ENCODE peak calls at places on chromosomes 7 and 10, in five cellular contexts. One of them, this sample, is unnamed.

GRCh38 chr7:3244241-3244814 is 56.7 kb upstream of the SDK1 start:
- DNase-seq in fibroblast of pulmonary artery: peak; percentile 64
- DNase-seq in AG04450: peak; percentile 68
- DNase-seq in IMR-90: peak; percentile 92
- DNase-seq in bronchial epithelial cell: peak; percentile 91
- DNase-seq in this sample: peak; percentile 11

GRCh38 chr10:30248728-30249127 is 100.3 kb downstream of the MTPAP start:
- DNase-seq in fibroblast of pulmonary artery: no peak
- DNase-seq in IMR-90: no peak
- DNase-seq in bronchial epithelial cell: no peak
- DNase-seq in AG04450: no peak
- DNase-seq in this sample: no peak

GRCh38 chr10:96743988-96744585 is 23.8 kb upstream of the PIK3AP1 start:
- DNase-seq in AG04450: no peak
- DNase-seq in IMR-90: peak; percentile 29
- DNase-seq in bronchial epithelial cell: peak; percentile 17
- DNase-seq in fibroblast of pulmonary artery: peak; percentile 21
- DNase-seq in this sample: no peak

GRCh38 chr7:27154369-27154768 is 2.0 kb upstream of the HOXA3 start:
- DNase-seq in bronchial epithelial cell: no peak
- DNase-seq in IMR-90: no peak
- DNase-seq in AG04450: no peak
- DNase-seq in fibroblast of pulmonary artery: no peak
- DNase-seq in this sample: no peak

GRCh38 chr10:93894516-93895378 is 969 bp downstream of the SLC35G1 start:
- DNase-seq in fibroblast of pulmonary artery: no peak
- DNase-seq in AG04450: no peak
- DNase-seq in bronchial epithelial cell: no peak
- DNase-seq in IMR-90: peak; percentile 16
- DNase-seq in this sample: no peak

GRCh38 chr7:96973986-96974385 is 31.4 kb upstream of the DLX6 start:
- DNase-seq in bronchial epithelial cell: peak; percentile 5
- DNase-seq in IMR-90: peak; percentile 21
- DNase-seq in AG04450: no peak
- DNase-seq in fibroblast of pulmonary artery: peak; percentile 4
- DNase-seq in this sample: no peak

GRCh38 chr7:12674861-12675260 is 12.6 kb upstream of the ARL4A start:
- DNase-seq in bronchial epithelial cell: peak; percentile 42
- DNase-seq in AG04450: no peak
- DNase-seq in fibroblast of pulmonary artery: peak; percentile 76
- DNase-seq in IMR-90: peak; percentile 61
- DNase-seq in this sample: no peak

GRCh38 chr10:16505168-16505567 is 16.5 kb downstream of the C1QL3 start:
- DNase-seq in AG04450: no peak
- DNase-seq in bronchial epithelial cell: peak; percentile 4
- DNase-seq in IMR-90: peak; percentile 12
- DNase-seq in fibroblast of pulmonary artery: peak; percentile 8
- DNase-seq in this sample: no peak

GRCh38 chr10:102597131-102597891 is 47.0 kb upstream of the TRIM8 start:
- DNase-seq in bronchial epithelial cell: no peak
- DNase-seq in AG04450: no peak
- DNase-seq in fibroblast of pulmonary artery: no peak
- DNase-seq in IMR-90: no peak
- DNase-seq in this sample: no peak

GRCh38 chr10:21526184-21526951 is 886 bp upstream of the SKIDA1 start:
- DNase-seq in bronchial epithelial cell: peak; percentile 51
- DNase-seq in IMR-90: peak; percentile 64
- DNase-seq in AG04450: no peak
- DNase-seq in fibroblast of pulmonary artery: peak; percentile 80
- DNase-seq in this sample: no peak

GRCh38 chr7:5284304-5285281 is 1.9 kb downstream of the SLC29A4 start:
- DNase-seq in AG04450: no peak
- DNase-seq in IMR-90: no peak
- DNase-seq in fibroblast of pulmonary artery: no peak
- DNase-seq in bronchial epithelial cell: peak; percentile 12
- DNase-seq in this sample: no peak

GRCh38 chr10:11181996-11182395 is 164.3 kb downstream of the CELF2 start:
- DNase-seq in bronchial epithelial cell: no peak
- DNase-seq in AG04450: no peak
- DNase-seq in fibroblast of pulmonary artery: no peak
- DNase-seq in IMR-90: no peak
- DNase-seq in this sample: no peak

GRCh38 chr10:101939273-101939635 is 95.7 kb upstream of the KCNIP2 start:
- DNase-seq in bronchial epithelial cell: peak; percentile 97
- DNase-seq in AG04450: peak; percentile 87
- DNase-seq in fibroblast of pulmonary artery: peak; percentile 93
- DNase-seq in IMR-90: peak; percentile 96
- DNase-seq in this sample: peak; percentile 90

GRCh38 chr7:27101906-27102577 is 441 bp downstream of the HOXA2 start:
- DNase-seq in bronchial epithelial cell: no peak
- DNase-seq in IMR-90: peak; percentile 35
- DNase-seq in AG04450: no peak
- DNase-seq in fibroblast of pulmonary artery: no peak
- DNase-seq in this sample: no peak

GRCh38 chr10:109861051-109861450 is 62.3 kb downstream of the XPNPEP1 start:
- DNase-seq in IMR-90: no peak
- DNase-seq in AG04450: no peak
- DNase-seq in fibroblast of pulmonary artery: no peak
- DNase-seq in bronchial epithelial cell: peak; percentile 52
- DNase-seq in this sample: no peak

GRCh38 chr10:124013916-124014315 is 79.5 kb downstream of the CHST15 start:
- DNase-seq in AG04450: no peak
- DNase-seq in IMR-90: no peak
- DNase-seq in fibroblast of pulmonary artery: no peak
- DNase-seq in bronchial epithelial cell: no peak
- DNase-seq in this sample: no peak

GRCh38 chr7:63925626-63926460 is 72.8 kb upstream of the ZNF722 start:
- DNase-seq in bronchial epithelial cell: peak; percentile 60
- DNase-seq in fibroblast of pulmonary artery: peak; percentile 16
- DNase-seq in AG04450: no peak
- DNase-seq in IMR-90: no peak
- DNase-seq in this sample: no peak

GRCh38 chr10:75922435-75922834 is 491.0 kb downstream of the LRMDA start:
- DNase-seq in AG04450: no peak
- DNase-seq in IMR-90: peak; percentile 0
- DNase-seq in fibroblast of pulmonary artery: peak; percentile 17
- DNase-seq in bronchial epithelial cell: peak; percentile 35
- DNase-seq in this sample: no peak

GRCh38 chr10:118557946-118558345 is 37.5 kb downstream of the PRLHR start:
- DNase-seq in IMR-90: no peak
- DNase-seq in AG04450: no peak
- DNase-seq in fibroblast of pulmonary artery: peak; percentile 47
- DNase-seq in bronchial epithelial cell: peak; percentile 44
- DNase-seq in this sample: no peak

GRCh38 chr10:86992456-86992855 is 24.2 kb downstream of the ADIRF start:
- DNase-seq in bronchial epithelial cell: no peak
- DNase-seq in AG04450: no peak
- DNase-seq in fibroblast of pulmonary artery: no peak
- DNase-seq in IMR-90: no peak
- DNase-seq in this sample: no peak

GRCh38 chr7:26087321-26088091 is 64.5 kb upstream of the NFE2L3 start:
- DNase-seq in bronchial epithelial cell: peak; percentile 96
- DNase-seq in IMR-90: no peak
- DNase-seq in AG04450: no peak
- DNase-seq in fibroblast of pulmonary artery: no peak
- DNase-seq in this sample: no peak

GRCh38 chr7:133936074-133936473 is 191.1 kb upstream of the LRGUK start:
- DNase-seq in bronchial epithelial cell: peak; percentile 56
- DNase-seq in IMR-90: peak; percentile 77
- DNase-seq in fibroblast of pulmonary artery: peak; percentile 41
- DNase-seq in AG04450: no peak
- DNase-seq in this sample: no peak

GRCh38 chr7:15424468-15424867 is 137.3 kb downstream of the AGMO start:
- DNase-seq in bronchial epithelial cell: no peak
- DNase-seq in fibroblast of pulmonary artery: no peak
- DNase-seq in AG04450: no peak
- DNase-seq in IMR-90: peak; percentile 17
- DNase-seq in this sample: no peak

GRCh38 chr7:17696422-17696821 is 243.9 kb downstream of the SNX13 start:
- DNase-seq in IMR-90: peak; percentile 87
- DNase-seq in AG04450: no peak
- DNase-seq in bronchial epithelial cell: peak; percentile 96
- DNase-seq in fibroblast of pulmonary artery: peak; percentile 74
- DNase-seq in this sample: peak; percentile 67

GRCh38 chr10:47079177-47079580 is 168.0 kb downstream of the PTPN20 start:
- DNase-seq in fibroblast of pulmonary artery: peak; percentile 39
- DNase-seq in IMR-90: peak; percentile 67
- DNase-seq in bronchial epithelial cell: peak; percentile 4
- DNase-seq in AG04450: no peak
- DNase-seq in this sample: no peak

GRCh38 chr10:22685926-22686325 is 28.5 kb downstream of the PIP4K2A start:
- DNase-seq in fibroblast of pulmonary artery: peak; percentile 22
- DNase-seq in AG04450: no peak
- DNase-seq in bronchial epithelial cell: no peak
- DNase-seq in IMR-90: no peak
- DNase-seq in this sample: no peak

GRCh38 chr10:132762267-132762666 is 23.7 kb downstream of the NKX6-2 start:
- DNase-seq in IMR-90: no peak
- DNase-seq in fibroblast of pulmonary artery: no peak
- DNase-seq in bronchial epithelial cell: no peak
- DNase-seq in AG04450: no peak
- DNase-seq in this sample: no peak

GRCh38 chr10:107166378-107166777 is 1.9 kb upstream of the SORCS1 start:
- DNase-seq in fibroblast of pulmonary artery: no peak
- DNase-seq in AG04450: no peak
- DNase-seq in IMR-90: no peak
- DNase-seq in bronchial epithelial cell: no peak
- DNase-seq in this sample: no peak
- TF ChIP-seq CTCF in fibroblast of pulmonary artery: no peak
- TF ChIP-seq CTCF in AG04450: no peak
- TF ChIP-seq CTCF in IMR-90: no peak
- TF ChIP-seq CTCF in bronchial epithelial cell: no peak
- TF ChIP-seq CTCF in this sample: no peak

GRCh38 chr10:62154231-62154630 is 114.4 kb downstream of the RTKN2 start:
- DNase-seq in IMR-90: no peak
- DNase-seq in bronchial epithelial cell: no peak
- DNase-seq in AG04450: no peak
- DNase-seq in fibroblast of pulmonary artery: no peak
- DNase-seq in this sample: no peak
- TF ChIP-seq CTCF in IMR-90: no peak
- TF ChIP-seq CTCF in bronchial epithelial cell: no peak
- TF ChIP-seq CTCF in AG04450: no peak
- TF ChIP-seq CTCF in fibroblast of pulmonary artery: no peak
- TF ChIP-seq CTCF in this sample: no peak

DNA sequence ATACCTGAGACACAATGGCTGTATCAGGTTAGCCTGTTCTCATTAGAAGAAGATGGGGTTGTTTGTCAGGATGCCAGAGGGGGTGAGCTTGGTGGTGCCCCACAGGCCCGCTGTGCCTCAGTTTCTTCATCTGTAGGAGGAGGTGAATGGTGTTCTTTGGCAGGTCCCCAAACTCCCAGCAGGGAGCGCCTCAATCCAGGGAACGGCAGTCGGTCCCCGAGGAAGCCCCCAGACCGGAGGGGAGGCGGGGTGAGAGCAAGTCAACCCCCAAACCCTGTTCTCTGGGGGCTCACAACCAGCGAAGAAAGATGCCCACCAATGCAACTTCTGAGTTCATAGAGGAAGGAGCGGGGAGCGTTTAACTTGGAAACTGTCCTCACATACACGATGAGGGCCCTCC is 16.0 kb downstream of the C10orf105 start:
- DNase-seq in IMR-90: no peak
- DNase-seq in fibroblast of pulmonary artery: no peak
- DNase-seq in AG04450: no peak
- DNase-seq in bronchial epithelial cell: no peak
- DNase-seq in this sample: no peak
- TF ChIP-seq CTCF in IMR-90: no peak
- TF ChIP-seq CTCF in fibroblast of pulmonary artery: no peak
- TF ChIP-seq CTCF in AG04450: no peak
- TF ChIP-seq CTCF in bronchial epithelial cell: no peak
- TF ChIP-seq CTCF in this sample: peak; percentile 3

GRCh38 chr7:156127166-156128134 is 315.2 kb upstream of the SHH start:
- DNase-seq in AG04450: no peak
- DNase-seq in fibroblast of pulmonary artery: no peak
- DNase-seq in IMR-90: no peak
- DNase-seq in bronchial epithelial cell: no peak
- DNase-seq in this sample: no peak

GRCh38 chr7:156129589-156129988 is 317.3 kb upstream of the SHH start:
- DNase-seq in AG04450: no peak
- DNase-seq in bronchial epithelial cell: no peak
- DNase-seq in fibroblast of pulmonary artery: no peak
- DNase-seq in IMR-90: no peak
- DNase-seq in this sample: no peak

GRCh38 chr7:156128496-156128895 is 316.2 kb upstream of the SHH start:
- DNase-seq in fibroblast of pulmonary artery: no peak
- DNase-seq in AG04450: no peak
- DNase-seq in bronchial epithelial cell: no peak
- DNase-seq in IMR-90: no peak
- DNase-seq in this sample: no peak

GRCh38 chr7:156125841-156126730 is 313.8 kb upstream of the SHH start:
- DNase-seq in IMR-90: no peak
- DNase-seq in fibroblast of pulmonary artery: no peak
- DNase-seq in AG04450: no peak
- DNase-seq in bronchial epithelial cell: no peak
- DNase-seq in this sample: no peak

GRCh38 chr7:156131881-156132280 is 319.6 kb upstream of the SHH start:
- DNase-seq in IMR-90: no peak
- DNase-seq in fibroblast of pulmonary artery: no peak
- DNase-seq in AG04450: no peak
- DNase-seq in bronchial epithelial cell: peak; percentile 0
- DNase-seq in this sample: no peak
- TF ChIP-seq CTCF in IMR-90: no peak
- TF ChIP-seq CTCF in fibroblast of pulmonary artery: no peak
- TF ChIP-seq CTCF in AG04450: no peak
- TF ChIP-seq CTCF in bronchial epithelial cell: no peak
- TF ChIP-seq CTCF in this sample: no peak

This sample was measured in AG09319.